ENCODE peak calls at places on chromosomes 3 and 15, in five cellular contexts. One of them, this sample, is unnamed.

GRCh38 chr15:32683231-32683630 is 34.6 kb upstream of the GREM1 start:
- DNase-seq in CD4-positive, alpha-beta T cell: no peak
- DNase-seq in BJ: no peak
- DNase-seq in activated naive CD8-positive, alpha-beta T cell treated with anti-CD3 and anti-CD28 coated beads, Interleukin-2, amount 50 U/mL, for 24 hours: no peak
- DNase-seq in NCI-H2081: no peak
- DNase-seq in this sample: no peak

GRCh38 chr15:91032919-91033803 is 10.8 kb upstream of the VPS33B start:
- DNase-seq in CD4-positive, alpha-beta T cell: peak; percentile 41
- DNase-seq in BJ: no peak
- DNase-seq in activated naive CD8-positive, alpha-beta T cell treated with anti-CD3 and anti-CD28 coated beads, Interleukin-2, amount 50 U/mL, for 24 hours: peak; percentile 65
- DNase-seq in NCI-H2081: peak; percentile 72
- DNase-seq in this sample: peak; percentile 40

GRCh38 chr3:9400626-9401025 is 3.2 kb downstream of the SETD5 start:
- DNase-seq in CD4-positive, alpha-beta T cell: no peak
- DNase-seq in BJ: no peak
- DNase-seq in activated naive CD8-positive, alpha-beta T cell treated with anti-CD3 and anti-CD28 coated beads, Interleukin-2, amount 50 U/mL, for 24 hours: no peak
- DNase-seq in NCI-H2081: peak; percentile 11
- DNase-seq in this sample: no peak

GRCh38 chr15:70507772-70508351 is 255.5 kb downstream of the UACA start:
- DNase-seq in CD4-positive, alpha-beta T cell: no peak
- DNase-seq in BJ: no peak
- DNase-seq in activated naive CD8-positive, alpha-beta T cell treated with anti-CD3 and anti-CD28 coated beads, Interleukin-2, amount 50 U/mL, for 24 hours: no peak
- DNase-seq in NCI-H2081: no peak
- DNase-seq in this sample: no peak

GRCh38 chr3:85387913-85388510 is 429.2 kb downstream of the CADM2 start:
- DNase-seq in CD4-positive, alpha-beta T cell: no peak
- DNase-seq in BJ: no peak
- DNase-seq in activated naive CD8-positive, alpha-beta T cell treated with anti-CD3 and anti-CD28 coated beads, Interleukin-2, amount 50 U/mL, for 24 hours: no peak
- DNase-seq in NCI-H2081: peak; percentile 3
- DNase-seq in this sample: no peak

GRCh38 chr3:47838503-47838902 is 35.6 kb downstream of the DHX30 start:
- DNase-seq in CD4-positive, alpha-beta T cell: no peak
- DNase-seq in BJ: no peak
- DNase-seq in activated naive CD8-positive, alpha-beta T cell treated with anti-CD3 and anti-CD28 coated beads, Interleukin-2, amount 50 U/mL, for 24 hours: no peak
- DNase-seq in NCI-H2081: no peak
- DNase-seq in this sample: no peak

GRCh38 chr3:75220932-75221331 is 443.2 kb upstream of the FRG2C start:
- DNase-seq in CD4-positive, alpha-beta T cell: no peak
- DNase-seq in BJ: no peak
- DNase-seq in activated naive CD8-positive, alpha-beta T cell treated with anti-CD3 and anti-CD28 coated beads, Interleukin-2, amount 50 U/mL, for 24 hours: no peak
- DNase-seq in NCI-H2081: no peak
- DNase-seq in this sample: no peak

GRCh38 chr15:67304778-67305177 is 50.2 kb downstream of the IQCH start:
- DNase-seq in CD4-positive, alpha-beta T cell: no peak
- DNase-seq in BJ: no peak
- DNase-seq in activated naive CD8-positive, alpha-beta T cell treated with anti-CD3 and anti-CD28 coated beads, Interleukin-2, amount 50 U/mL, for 24 hours: no peak
- DNase-seq in NCI-H2081: no peak
- DNase-seq in this sample: no peak

GRCh38 chr3:187120324-187120723 is 19.0 kb downstream of the RPL39L start:
- DNase-seq in CD4-positive, alpha-beta T cell: no peak
- DNase-seq in BJ: no peak
- DNase-seq in activated naive CD8-positive, alpha-beta T cell treated with anti-CD3 and anti-CD28 coated beads, Interleukin-2, amount 50 U/mL, for 24 hours: no peak
- DNase-seq in NCI-H2081: no peak
- DNase-seq in this sample: no peak

GRCh38 chr15:92576597-92577200 is 78.9 kb downstream of the FAM174B start:
- DNase-seq in CD4-positive, alpha-beta T cell: no peak
- DNase-seq in BJ: no peak
- DNase-seq in activated naive CD8-positive, alpha-beta T cell treated with anti-CD3 and anti-CD28 coated beads, Interleukin-2, amount 50 U/mL, for 24 hours: no peak
- DNase-seq in NCI-H2081: no peak
- DNase-seq in this sample: no peak

GRCh38 chr15:56716334-56716733 is 17.0 kb downstream of the ZNF280D start:
- DNase-seq in CD4-positive, alpha-beta T cell: no peak
- DNase-seq in BJ: no peak
- DNase-seq in activated naive CD8-positive, alpha-beta T cell treated with anti-CD3 and anti-CD28 coated beads, Interleukin-2, amount 50 U/mL, for 24 hours: no peak
- DNase-seq in NCI-H2081: no peak
- DNase-seq in this sample: no peak

GRCh38 chr3:53885239-53885638 is 3.3 kb upstream of the ACTR8 start:
- DNase-seq in CD4-positive, alpha-beta T cell: no peak
- DNase-seq in BJ: no peak
- DNase-seq in activated naive CD8-positive, alpha-beta T cell treated with anti-CD3 and anti-CD28 coated beads, Interleukin-2, amount 50 U/mL, for 24 hours: no peak
- DNase-seq in NCI-H2081: no peak
- DNase-seq in this sample: no peak

This sample was measured in activated T-helper 9 cell treated with anti-CD3 and anti-CD28 coated beads, Interleukin-2, amount 50 U/mL, for 16 hours.